ENCODE peak calls at places on chromosome 13, in ten cellular contexts. O, Z, A, K, I, Y, W, V, U and N are unnamed samples.

GRCh38 chr13:91193358-91193757 is 154.1 kb upstream of the MIR17HG start:
- DNase-seq in I (no peak), W (no peak), K (no peak), Y (no peak), V (no peak), A (no peak), O (no peak), Z (no peak), U (no peak), N (no peak)

GRCh38 chr13:42532561-42533335 is 41.2 kb upstream of the TNFSF11 start:
- DNase-seq in Y (no peak), K (no peak), A (no peak), Z (no peak), I (no peak), W (no peak), V (no peak), O (no peak), U (no peak), N (no peak)

GRCh38 chr13:98171806-98172569 is 5.1 kb downstream of the RNF113B start:
- DNase-seq in Y (no peak), K (no peak), U (no peak), I (no peak), O (no peak), Z (no peak), A (peak), V (peak), W (no peak), N (no peak)

GRCh38 chr13:75197803-75198202 is 284.2 kb downstream of the TBC1D4 start:
- DNase-seq in I (no peak), K (no peak), A (no peak), V (no peak), U (no peak), O (no peak), Z (no peak), Y (no peak), W (no peak), N (no peak)

GRCh38 chr13:20566424-20566916 is 487 bp upstream of the IFT88 start:
- DNase-seq in U (no peak), Z (no peak), K (no peak), Y (no peak), V (peak), I (peak), W (no peak), A (peak), O (no peak), N (peak)

GRCh38 chr13:95714142-95714832 is 37.3 kb downstream of the DNAJC3 start:
- DNase-seq in W (no peak), O (no peak), A (peak), I (no peak), V (peak), Y (no peak), U (no peak), K (no peak), Z (no peak), N (no peak)

GRCh38 chr13:97574926-97575325 is 141.0 kb downstream of the RAP2A start:
- DNase-seq in I (no peak), Y (no peak), U (no peak), O (no peak), W (no peak), A (peak), K (peak), V (peak), Z (no peak), N (no peak)

GRCh38 chr13:32905864-32906180 is 110.4 kb upstream of the KL start:
- DNase-seq in O (no peak), U (no peak), I (no peak), K (no peak), W (no peak), Z (no peak), A (peak), V (no peak), Y (no peak), N (no peak)

GRCh38 chr13:24228852-24229458 is 68.4 kb downstream of the SPATA13 start:
- DNase-seq in Z (no peak), O (no peak), A (peak), K (peak), U (no peak), Y (no peak), I (no peak), V (peak), W (no peak), N (peak)

GRCh38 chr13:31733066-31733465 is 6.3 kb upstream of the RXFP2 start:
- DNase-seq in O (no peak), Z (no peak), A (no peak), W (no peak), Y (no peak), K (no peak), V (peak), U (no peak), I (no peak), N (no peak)